ENCODE peak calls at places on chromosomes 2 and 18, in seven cellular contexts. One of them, this sample, is unnamed.

GRCh38 chr2:74440378-74441110 is 1.2 kb downstream of the RTKN start:
- DNase-seq in adrenal gland: peak
- DNase-seq in T-helper 2 cell: no peak
- DNase-seq in HEK293T: peak
- DNase-seq in WERI-Rb-1: peak
- DNase-seq in HFF-Myc: peak
- DNase-seq in kidney: peak
- DNase-seq in this sample: peak

GRCh38 chr2:29011650-29012060 is 30.6 kb downstream of the TOGARAM2 start:
- DNase-seq in adrenal gland: peak
- DNase-seq in T-helper 2 cell: peak
- DNase-seq in HEK293T: no peak
- DNase-seq in WERI-Rb-1: peak
- DNase-seq in HFF-Myc: no peak
- DNase-seq in kidney: peak
- DNase-seq in this sample: peak

GRCh38 chr2:145692971-145693478 is 1173.1 kb upstream of the ZEB2 start:
- DNase-seq in adrenal gland: peak
- DNase-seq in T-helper 2 cell: no peak
- DNase-seq in HEK293T: no peak
- DNase-seq in WERI-Rb-1: no peak
- DNase-seq in HFF-Myc: peak
- DNase-seq in kidney: no peak
- DNase-seq in this sample: no peak

GRCh38 chr2:1055014-1055595 is 104.5 kb downstream of the SNTG2 start:
- DNase-seq in adrenal gland: no peak
- DNase-seq in T-helper 2 cell: no peak
- DNase-seq in HEK293T: no peak
- DNase-seq in WERI-Rb-1: no peak
- DNase-seq in HFF-Myc: no peak
- DNase-seq in kidney: no peak
- DNase-seq in this sample: no peak

GRCh38 chr18:50662775-50663383 is 103.0 kb downstream of the MAPK4 start:
- DNase-seq in adrenal gland: no peak
- DNase-seq in T-helper 2 cell: no peak
- DNase-seq in HEK293T: no peak
- DNase-seq in WERI-Rb-1: peak
- DNase-seq in HFF-Myc: no peak
- DNase-seq in kidney: no peak
- DNase-seq in this sample: no peak

GRCh38 chr2:28979576-28980366 is 1.3 kb upstream of the TOGARAM2 start:
- DNase-seq in adrenal gland: no peak
- DNase-seq in T-helper 2 cell: no peak
- DNase-seq in HEK293T: no peak
- DNase-seq in WERI-Rb-1: no peak
- DNase-seq in HFF-Myc: no peak
- DNase-seq in kidney: no peak
- DNase-seq in this sample: peak

GRCh38 chr18:4060427-4061281 is 394.5 kb downstream of the DLGAP1 start:
- DNase-seq in adrenal gland: no peak
- DNase-seq in T-helper 2 cell: no peak
- DNase-seq in HEK293T: no peak
- DNase-seq in WERI-Rb-1: no peak
- DNase-seq in HFF-Myc: no peak
- DNase-seq in kidney: no peak
- DNase-seq in this sample: no peak

GRCh38 chr2:5365871-5366461 is 326.2 kb upstream of the SOX11 start:
- DNase-seq in adrenal gland: peak
- DNase-seq in T-helper 2 cell: peak
- DNase-seq in HEK293T: peak
- DNase-seq in WERI-Rb-1: peak
- DNase-seq in HFF-Myc: no peak
- DNase-seq in kidney: peak
- DNase-seq in this sample: peak

GRCh38 chr18:58541137-58541788 is 87.6 kb downstream of the ALPK2 start:
- DNase-seq in adrenal gland: no peak
- DNase-seq in T-helper 2 cell: peak
- DNase-seq in HEK293T: no peak
- DNase-seq in WERI-Rb-1: peak
- DNase-seq in HFF-Myc: peak
- DNase-seq in kidney: no peak
- DNase-seq in this sample: peak

GRCh38 chr2:231036131-231036530 is 1.2 kb upstream of the C2orf72 start:
- DNase-seq in adrenal gland: no peak
- DNase-seq in T-helper 2 cell: no peak
- DNase-seq in HEK293T: no peak
- DNase-seq in WERI-Rb-1: no peak
- DNase-seq in HFF-Myc: no peak
- DNase-seq in kidney: no peak
- DNase-seq in this sample: no peak

GRCh38 chr18:12882416-12882815 is 1.6 kb downstream of the PTPN2 start:
- DNase-seq in adrenal gland: no peak
- DNase-seq in T-helper 2 cell: no peak
- DNase-seq in HEK293T: no peak
- DNase-seq in WERI-Rb-1: no peak
- DNase-seq in HFF-Myc: no peak
- DNase-seq in kidney: no peak
- DNase-seq in this sample: no peak

GRCh38 chr2:150939087-150939486 is 322.6 kb downstream of the RBM43 start:
- DNase-seq in adrenal gland: no peak
- DNase-seq in T-helper 2 cell: no peak
- DNase-seq in HEK293T: no peak
- DNase-seq in WERI-Rb-1: no peak
- DNase-seq in HFF-Myc: no peak
- DNase-seq in kidney: no peak
- DNase-seq in this sample: no peak

GRCh38 chr18:22434973-22435608 is 17.4 kb upstream of the CTAGE1 start:
- DNase-seq in adrenal gland: no peak
- DNase-seq in T-helper 2 cell: no peak
- DNase-seq in HEK293T: no peak
- DNase-seq in WERI-Rb-1: no peak
- DNase-seq in HFF-Myc: no peak
- DNase-seq in kidney: no peak
- DNase-seq in this sample: peak

GRCh38 chr18:25392199-25392598 is 40.2 kb upstream of the ZNF521 start:
- DNase-seq in adrenal gland: no peak
- DNase-seq in T-helper 2 cell: no peak
- DNase-seq in HEK293T: no peak
- DNase-seq in WERI-Rb-1: no peak
- DNase-seq in HFF-Myc: no peak
- DNase-seq in kidney: no peak
- DNase-seq in this sample: no peak

GRCh38 chr2:200275281-200276103 is 31.0 kb upstream of the SPATS2L start:
- DNase-seq in adrenal gland: no peak
- DNase-seq in T-helper 2 cell: no peak
- DNase-seq in HEK293T: no peak
- DNase-seq in WERI-Rb-1: no peak
- DNase-seq in HFF-Myc: no peak
- DNase-seq in kidney: no peak
- DNase-seq in this sample: no peak

GRCh38 chr2:217162533-217162932 is 302.7 kb upstream of the TNP1 start:
- DNase-seq in adrenal gland: no peak
- DNase-seq in T-helper 2 cell: peak
- DNase-seq in HEK293T: no peak
- DNase-seq in WERI-Rb-1: no peak
- DNase-seq in HFF-Myc: peak
- DNase-seq in kidney: no peak
- DNase-seq in this sample: no peak

GRCh38 chr2:133791191-133791590 is 222.9 kb upstream of the NCKAP5 start:
- DNase-seq in adrenal gland: no peak
- DNase-seq in T-helper 2 cell: no peak
- DNase-seq in HEK293T: no peak
- DNase-seq in WERI-Rb-1: no peak
- DNase-seq in HFF-Myc: no peak
- DNase-seq in kidney: no peak
- DNase-seq in this sample: no peak

GRCh38 chr2:109222825-109223471 is 93.9 kb downstream of the SH3RF3 start:
- DNase-seq in adrenal gland: no peak
- DNase-seq in T-helper 2 cell: no peak
- DNase-seq in HEK293T: no peak
- DNase-seq in WERI-Rb-1: no peak
- DNase-seq in HFF-Myc: no peak
- DNase-seq in kidney: no peak
- DNase-seq in this sample: no peak

GRCh38 chr2:234288974-234289455 is 207.9 kb downstream of the ARL4C start:
- DNase-seq in adrenal gland: peak
- DNase-seq in T-helper 2 cell: peak
- DNase-seq in HEK293T: peak
- DNase-seq in WERI-Rb-1: peak
- DNase-seq in HFF-Myc: no peak
- DNase-seq in kidney: peak
- DNase-seq in this sample: peak

GRCh38 chr18:35130236-35130635 is 89.0 kb downstream of the MAPRE2 start:
- DNase-seq in adrenal gland: no peak
- DNase-seq in T-helper 2 cell: no peak
- DNase-seq in HEK293T: no peak
- DNase-seq in WERI-Rb-1: no peak
- DNase-seq in HFF-Myc: no peak
- DNase-seq in kidney: no peak
- DNase-seq in this sample: no peak

GRCh38 chr2:219335373-219335786 is 2.8 kb upstream of the RESP18 start:
- DNase-seq in adrenal gland: no peak
- DNase-seq in T-helper 2 cell: no peak
- DNase-seq in HEK293T: no peak
- DNase-seq in WERI-Rb-1: no peak
- DNase-seq in HFF-Myc: no peak
- DNase-seq in kidney: no peak
- DNase-seq in this sample: no peak

GRCh38 chr18:79523221-79523737 is 127.5 kb downstream of the NFATC1 start:
- DNase-seq in adrenal gland: no peak
- DNase-seq in T-helper 2 cell: peak
- DNase-seq in HEK293T: no peak
- DNase-seq in WERI-Rb-1: no peak
- DNase-seq in HFF-Myc: no peak
- DNase-seq in kidney: peak
- DNase-seq in this sample: no peak

GRCh38 chr18:61637319-61637718 is 255.5 kb downstream of the RNF152 start:
- DNase-seq in adrenal gland: no peak
- DNase-seq in T-helper 2 cell: no peak
- DNase-seq in HEK293T: no peak
- DNase-seq in WERI-Rb-1: peak
- DNase-seq in HFF-Myc: no peak
- DNase-seq in kidney: no peak
- DNase-seq in this sample: peak

GRCh38 chr2:37896319-37896718 is 28.8 kb upstream of the RMDN2 start:
- DNase-seq in adrenal gland: no peak
- DNase-seq in T-helper 2 cell: no peak
- DNase-seq in HEK293T: no peak
- DNase-seq in WERI-Rb-1: no peak
- DNase-seq in HFF-Myc: no peak
- DNase-seq in kidney: no peak
- DNase-seq in this sample: peak

GRCh38 chr2:218962859-218963492 is 3.5 kb downstream of the CDK5R2 start:
- DNase-seq in adrenal gland: peak
- DNase-seq in T-helper 2 cell: peak
- DNase-seq in HEK293T: peak
- DNase-seq in WERI-Rb-1: peak
- DNase-seq in HFF-Myc: peak
- DNase-seq in kidney: peak
- DNase-seq in this sample: peak

GRCh38 chr18:43587538-43588153 is 310.4 kb upstream of the SYT4 start:
- DNase-seq in adrenal gland: no peak
- DNase-seq in T-helper 2 cell: peak
- DNase-seq in HEK293T: peak
- DNase-seq in WERI-Rb-1: no peak
- DNase-seq in HFF-Myc: no peak
- DNase-seq in kidney: no peak
- DNase-seq in this sample: peak

GRCh38 chr18:3869848-3870247 is 419.9 kb downstream of the TGIF1 start:
- DNase-seq in adrenal gland: no peak
- DNase-seq in T-helper 2 cell: peak
- DNase-seq in HEK293T: peak
- DNase-seq in WERI-Rb-1: no peak
- DNase-seq in HFF-Myc: peak
- DNase-seq in kidney: no peak
- DNase-seq in this sample: peak

GRCh38 chr18:5894215-5894612 is 1.1 kb downstream of the TMEM200C start:
- DNase-seq in adrenal gland: no peak
- DNase-seq in T-helper 2 cell: no peak
- DNase-seq in HEK293T: no peak
- DNase-seq in WERI-Rb-1: no peak
- DNase-seq in HFF-Myc: no peak
- DNase-seq in kidney: no peak
- DNase-seq in this sample: no peak

GRCh38 chr2:177165103-177165583 is 47.5 kb upstream of the HNRNPA3 start:
- DNase-seq in adrenal gland: peak
- DNase-seq in T-helper 2 cell: no peak
- DNase-seq in HEK293T: no peak
- DNase-seq in WERI-Rb-1: peak
- DNase-seq in HFF-Myc: no peak
- DNase-seq in kidney: no peak
- DNase-seq in this sample: peak